ENCODE peak calls at places on chromosomes 11 and 22, in five cellular contexts. One of them, this sample, is unnamed.

GRCh38 chr11:83061883-83062282 is 9.8 kb downstream of the RAB30 start:
- DNase-seq in mammary epithelial cell: no peak
- DNase-seq in tibial artery: no peak
- DNase-seq in cardiac muscle cell: no peak
- DNase-seq in fibroblast of lung: no peak
- DNase-seq in this sample: no peak

GRCh38 chr11:131942878-131943277 is 572.5 kb downstream of the NTM start:
- DNase-seq in mammary epithelial cell: no peak
- DNase-seq in fibroblast of lung: no peak
- DNase-seq in cardiac muscle cell: no peak
- DNase-seq in tibial artery: no peak
- DNase-seq in this sample: no peak

GRCh38 chr22:31173386-31174145 is 13.6 kb downstream of the RNF185 start:
- DNase-seq in fibroblast of lung: peak; percentile 93
- DNase-seq in mammary epithelial cell: peak; percentile 78
- DNase-seq in tibial artery: no peak
- DNase-seq in cardiac muscle cell: no peak
- DNase-seq in this sample: peak; percentile 68

GRCh38 chr22:41928416-41929157 is 2.0 kb upstream of the TNFRSF13C start:
- DNase-seq in tibial artery: no peak
- DNase-seq in cardiac muscle cell: no peak
- DNase-seq in fibroblast of lung: no peak
- DNase-seq in mammary epithelial cell: no peak
- DNase-seq in this sample: no peak

GRCh38 chr11:126317681-126318641 is 14.1 kb downstream of the DCPS start:
- DNase-seq in mammary epithelial cell: peak; percentile 64
- DNase-seq in fibroblast of lung: peak; percentile 91
- DNase-seq in cardiac muscle cell: no peak
- DNase-seq in tibial artery: peak; percentile 85
- DNase-seq in this sample: no peak

GRCh38 chr11:78149646-78150045 is 10.2 kb upstream of the ALG8 start:
- DNase-seq in cardiac muscle cell: no peak
- DNase-seq in tibial artery: no peak
- DNase-seq in mammary epithelial cell: peak; percentile 48
- DNase-seq in fibroblast of lung: peak; percentile 54
- DNase-seq in this sample: peak; percentile 39

GRCh38 chr22:23237201-23237798 is 57.0 kb downstream of the BCR start:
- DNase-seq in cardiac muscle cell: no peak
- DNase-seq in tibial artery: no peak
- DNase-seq in fibroblast of lung: peak; percentile 67
- DNase-seq in mammary epithelial cell: no peak
- DNase-seq in this sample: no peak

GRCh38 chr22:45631839-45632238 is 39.8 kb upstream of the ATXN10 start:
- DNase-seq in cardiac muscle cell: no peak
- DNase-seq in mammary epithelial cell: no peak
- DNase-seq in tibial artery: no peak
- DNase-seq in fibroblast of lung: no peak
- DNase-seq in this sample: no peak

GRCh38 chr11:85627332-85627997 is at the start of gene DLG2:
- DNase-seq in mammary epithelial cell: peak; percentile 59
- DNase-seq in fibroblast of lung: peak; percentile 41
- DNase-seq in tibial artery: no peak
- DNase-seq in cardiac muscle cell: peak; percentile 46
- DNase-seq in this sample: peak; percentile 4

GRCh38 chr22:49261616-49262015 is 566.1 kb downstream of the BRD1 start:
- DNase-seq in cardiac muscle cell: no peak
- DNase-seq in tibial artery: peak; percentile 43
- DNase-seq in fibroblast of lung: no peak
- DNase-seq in mammary epithelial cell: no peak
- DNase-seq in this sample: no peak

GRCh38 chr22:30994960-30995359 is 25.9 kb downstream of the TUG1 start:
- DNase-seq in cardiac muscle cell: no peak
- DNase-seq in mammary epithelial cell: no peak
- DNase-seq in fibroblast of lung: no peak
- DNase-seq in tibial artery: no peak
- DNase-seq in this sample: no peak

GRCh38 chr11:106457727-106458126 is 380.3 kb downstream of the AASDHPPT start:
- DNase-seq in mammary epithelial cell: peak; percentile 81
- DNase-seq in fibroblast of lung: peak; percentile 85
- DNase-seq in cardiac muscle cell: no peak
- DNase-seq in tibial artery: no peak
- DNase-seq in this sample: peak; percentile 60

GRCh38 chr11:10476927-10477689 is 22.0 kb downstream of the AMPD3 start:
- DNase-seq in fibroblast of lung: no peak
- DNase-seq in cardiac muscle cell: no peak
- DNase-seq in tibial artery: peak; percentile 52
- DNase-seq in mammary epithelial cell: no peak
- DNase-seq in this sample: no peak

GRCh38 chr11:65764434-65764833 is 16.3 kb downstream of the AP5B1 start:
- DNase-seq in tibial artery: no peak
- DNase-seq in cardiac muscle cell: no peak
- DNase-seq in mammary epithelial cell: no peak
- DNase-seq in fibroblast of lung: no peak
- DNase-seq in this sample: no peak

GRCh38 chr22:42142771-42143461 is 12.3 kb upstream of the CYP2D6 start:
- DNase-seq in tibial artery: no peak
- DNase-seq in mammary epithelial cell: no peak
- DNase-seq in cardiac muscle cell: no peak
- DNase-seq in fibroblast of lung: no peak
- DNase-seq in this sample: no peak

GRCh38 chr22:38144025-38144405 is 33.5 kb upstream of the BAIAP2L2 start:
- DNase-seq in mammary epithelial cell: no peak
- DNase-seq in cardiac muscle cell: no peak
- DNase-seq in tibial artery: peak; percentile 31
- DNase-seq in fibroblast of lung: no peak
- DNase-seq in this sample: no peak

GRCh38 chr11:122721201-122721963 is 65.9 kb downstream of the UBASH3B start:
- DNase-seq in tibial artery: no peak
- DNase-seq in fibroblast of lung: peak; percentile 80
- DNase-seq in cardiac muscle cell: no peak
- DNase-seq in mammary epithelial cell: no peak
- DNase-seq in this sample: no peak

GRCh38 chr11:122723106-122723505 is 67.6 kb downstream of the UBASH3B start:
- DNase-seq in tibial artery: no peak
- DNase-seq in fibroblast of lung: peak; percentile 35
- DNase-seq in mammary epithelial cell: no peak
- DNase-seq in cardiac muscle cell: no peak
- DNase-seq in this sample: no peak

GRCh38 chr11:122724520-122724919 is 69.0 kb downstream of the UBASH3B start:
- DNase-seq in cardiac muscle cell: no peak
- DNase-seq in tibial artery: no peak
- DNase-seq in fibroblast of lung: peak; percentile 63
- DNase-seq in mammary epithelial cell: no peak
- DNase-seq in this sample: no peak

GRCh38 chr11:122721964-122722266 is 66.4 kb downstream of the UBASH3B start:
- DNase-seq in cardiac muscle cell: no peak
- DNase-seq in fibroblast of lung: peak; percentile 87
- DNase-seq in mammary epithelial cell: peak; percentile 83
- DNase-seq in tibial artery: no peak
- DNase-seq in this sample: peak; percentile 64

DNA sequence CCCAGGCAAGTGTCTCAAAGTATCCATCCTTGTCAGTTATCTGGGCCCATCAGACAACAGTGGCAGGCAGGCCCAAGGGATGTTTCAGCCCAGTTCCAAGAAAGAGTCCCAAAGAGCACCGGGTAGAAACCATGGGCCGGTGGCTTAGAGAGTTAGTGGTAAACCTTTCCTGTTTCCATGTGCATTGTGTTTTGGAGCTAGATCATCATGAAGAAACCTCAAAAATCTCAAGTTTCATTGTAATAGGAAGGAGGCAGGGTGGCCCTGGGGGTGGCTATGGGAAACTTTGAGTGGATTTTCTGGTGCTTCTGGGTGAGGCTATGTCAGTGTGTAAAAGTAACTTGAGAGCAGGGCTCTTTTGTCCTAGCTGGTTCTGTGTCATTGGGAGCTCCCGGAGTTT is 68.1 kb downstream of the UBASH3B start:
- DNase-seq in cardiac muscle cell: no peak
- DNase-seq in tibial artery: no peak
- DNase-seq in fibroblast of lung: peak; percentile 68
- DNase-seq in mammary epithelial cell: no peak
- DNase-seq in this sample: no peak
- H3K27ac ChIP-seq in cardiac muscle cell: no peak overlapping the region
- H3K27ac ChIP-seq in tibial artery: no peak overlapping the region
- H3K27ac ChIP-seq in fibroblast of lung: peak overlapping the region; percentile 33
- H3K27ac ChIP-seq in mammary epithelial cell: no peak overlapping the region
- H3K27ac ChIP-seq in this sample: no peak overlapping the region

GRCh38 chr11:123056835-123057491 is 5.0 kb downstream of the HSPA8 start:
- DNase-seq in tibial artery: no peak
- DNase-seq in cardiac muscle cell: no peak
- DNase-seq in mammary epithelial cell: no peak
- DNase-seq in fibroblast of lung: no peak
- DNase-seq in this sample: no peak
- H3K27ac ChIP-seq in tibial artery: no peak overlapping the region
- H3K27ac ChIP-seq in cardiac muscle cell: peak overlapping the region; percentile 7
- H3K27ac ChIP-seq in mammary epithelial cell: no peak overlapping the region
- H3K27ac ChIP-seq in fibroblast of lung: peak overlapping the region; percentile 36
- H3K27ac ChIP-seq in this sample: no peak overlapping the region

GRCh38 chr11:70647188-70648166 is 249.1 kb downstream of the CTTN start:
- DNase-seq in cardiac muscle cell: no peak
- DNase-seq in tibial artery: no peak
- DNase-seq in mammary epithelial cell: no peak
- DNase-seq in fibroblast of lung: no peak
- DNase-seq in this sample: no peak
- H3K27ac ChIP-seq in cardiac muscle cell: no peak overlapping the region
- H3K27ac ChIP-seq in tibial artery: no peak overlapping the region
- H3K27ac ChIP-seq in mammary epithelial cell: no peak overlapping the region
- H3K27ac ChIP-seq in fibroblast of lung: no peak overlapping the region
- H3K27ac ChIP-seq in this sample: no peak overlapping the region

GRCh38 chr11:27230175-27230565 is 132.8 kb downstream of the CCDC34 start:
- DNase-seq in mammary epithelial cell: no peak
- DNase-seq in cardiac muscle cell: no peak
- DNase-seq in tibial artery: no peak
- DNase-seq in fibroblast of lung: peak; percentile 33
- DNase-seq in this sample: no peak

GRCh38 chr11:27227744-27228143 is 135.3 kb downstream of the CCDC34 start:
- DNase-seq in fibroblast of lung: no peak
- DNase-seq in cardiac muscle cell: no peak
- DNase-seq in tibial artery: no peak
- DNase-seq in mammary epithelial cell: no peak
- DNase-seq in this sample: no peak

GRCh38 chr11:27229511-27230174 is 133.4 kb downstream of the CCDC34 start:
- DNase-seq in cardiac muscle cell: no peak
- DNase-seq in mammary epithelial cell: no peak
- DNase-seq in tibial artery: no peak
- DNase-seq in fibroblast of lung: peak; percentile 82
- DNase-seq in this sample: no peak

GRCh38 chr11:27228232-27228631 is 134.8 kb downstream of the CCDC34 start:
- DNase-seq in fibroblast of lung: no peak
- DNase-seq in tibial artery: no peak
- DNase-seq in mammary epithelial cell: peak; percentile 88
- DNase-seq in cardiac muscle cell: no peak
- DNase-seq in this sample: peak; percentile 75

GRCh38 chr11:27228891-27229290 is 134.1 kb downstream of the CCDC34 start:
- DNase-seq in tibial artery: no peak
- DNase-seq in mammary epithelial cell: no peak
- DNase-seq in fibroblast of lung: no peak
- DNase-seq in cardiac muscle cell: no peak
- DNase-seq in this sample: no peak
- H3K27ac ChIP-seq in tibial artery: no peak overlapping the region
- H3K27ac ChIP-seq in mammary epithelial cell: no peak overlapping the region
- H3K27ac ChIP-seq in fibroblast of lung: no peak overlapping the region
- H3K27ac ChIP-seq in cardiac muscle cell: no peak overlapping the region
- H3K27ac ChIP-seq in this sample: no peak overlapping the region

GRCh38 chr11:117166491-117166890 is 12.1 kb upstream of the SIDT2 start:
- DNase-seq in fibroblast of lung: peak; percentile 15
- DNase-seq in cardiac muscle cell: no peak
- DNase-seq in tibial artery: no peak
- DNase-seq in mammary epithelial cell: no peak
- DNase-seq in this sample: no peak
- H3K27ac ChIP-seq in fibroblast of lung: no peak overlapping the region
- H3K27ac ChIP-seq in cardiac muscle cell: no peak overlapping the region
- H3K27ac ChIP-seq in tibial artery: no peak overlapping the region
- H3K27ac ChIP-seq in mammary epithelial cell: no peak overlapping the region
- H3K27ac ChIP-seq in this sample: no peak overlapping the region

This sample was measured in RWPE1.